ENCODE peak calls at places on chromosomes 1 and 21, in six cellular contexts. H is aorta, M is hepatocyte, X is WERI-Rb-1, T is right cardiac atrium, L is tibial nerve. N is an unnamed sample.

GRCh38 chr1:107965112-107965991 is at the start of gene VAV3:
- DNase-seq in H (peak; percentile 89), M (peak; percentile 85), X (peak; percentile 88), T (peak; percentile 95), L (peak; percentile 44), N (peak; percentile 65)

GRCh38 chr1:208654241-208654640 is 410.1 kb upstream of the PLXNA2 start:
- DNase-seq in H (no peak), M (peak; percentile 29), X (peak; percentile 65), T (no peak), L (no peak), N (no peak)

GRCh38 chr1:116474921-116475849 is 95.6 kb downstream of the CD58 start:
- DNase-seq in H (no peak), M (peak; percentile 84), X (no peak), T (peak; percentile 70), L (no peak), N (no peak)

GRCh38 chr1:88288571-88288970 is 395.5 kb upstream of the PKN2 start:
- DNase-seq in H (no peak), M (no peak), X (no peak), T (no peak), L (no peak), N (no peak)

GRCh38 chr1:224393331-224393730 is 36.7 kb downstream of the CNIH4 start:
- DNase-seq in H (no peak), M (no peak), X (no peak), T (no peak), L (no peak), N (no peak)

GRCh38 chr1:10751160-10751559 is 45.3 kb downstream of the CASZ1 start:
- DNase-seq in H (no peak), M (no peak), X (peak; percentile 46), T (no peak), L (no peak), N (no peak)

GRCh38 chr1:113276507-113276906 is 113.8 kb upstream of the MAGI3 start:
- DNase-seq in H (no peak), M (no peak), X (no peak), T (no peak), L (no peak), N (no peak)

GRCh38 chr1:109201123-109201703 is 12.5 kb upstream of the SARS1 start:
- DNase-seq in H (no peak), M (peak; percentile 78), X (peak; percentile 76), T (peak; percentile 47), L (no peak), N (no peak)

GRCh38 chr1:29875557-29876028 is 639.3 kb downstream of the PTPRU start:
- DNase-seq in H (no peak), M (no peak), X (no peak), T (no peak), L (no peak), N (no peak)

GRCh38 chr1:11765661-11766428 is 3.9 kb downstream of the C1orf167 start:
- DNase-seq in H (peak; percentile 70), M (peak; percentile 3), X (no peak), T (peak; percentile 23), L (no peak), N (no peak)

GRCh38 chr1:119506941-119507340 is at the start of gene HSD3B1:
- DNase-seq in H (no peak), M (no peak), X (no peak), T (no peak), L (no peak), N (no peak)

GRCh38 chr1:226661271-226661670 is 77.8 kb downstream of the ITPKB start:
- DNase-seq in H (peak; percentile 32), M (no peak), X (no peak), T (peak; percentile 20), L (no peak), N (no peak)

GRCh38 chr21:45439901-45440461 is 35.0 kb downstream of the COL18A1 start:
- DNase-seq in H (peak; percentile 75), M (no peak), X (no peak), T (peak; percentile 54), L (no peak), N (no peak)

GRCh38 chr1:6092211-6092610 is 46.5 kb downstream of the KCNAB2 start:
- DNase-seq in H (no peak), M (no peak), X (no peak), T (no peak), L (no peak), N (no peak)

GRCh38 chr1:32014199-32014936 is 700 bp downstream of the KHDRBS1 start:
- DNase-seq in H (peak; percentile 83), M (peak; percentile 71), X (peak; percentile 59), T (peak; percentile 76), L (peak; percentile 34), N (peak; percentile 52)

GRCh38 chr21:45091540-45092322 is 17.4 kb downstream of the ADARB1 start:
- DNase-seq in H (no peak), M (no peak), X (no peak), T (no peak), L (no peak), N (no peak)

DNA sequence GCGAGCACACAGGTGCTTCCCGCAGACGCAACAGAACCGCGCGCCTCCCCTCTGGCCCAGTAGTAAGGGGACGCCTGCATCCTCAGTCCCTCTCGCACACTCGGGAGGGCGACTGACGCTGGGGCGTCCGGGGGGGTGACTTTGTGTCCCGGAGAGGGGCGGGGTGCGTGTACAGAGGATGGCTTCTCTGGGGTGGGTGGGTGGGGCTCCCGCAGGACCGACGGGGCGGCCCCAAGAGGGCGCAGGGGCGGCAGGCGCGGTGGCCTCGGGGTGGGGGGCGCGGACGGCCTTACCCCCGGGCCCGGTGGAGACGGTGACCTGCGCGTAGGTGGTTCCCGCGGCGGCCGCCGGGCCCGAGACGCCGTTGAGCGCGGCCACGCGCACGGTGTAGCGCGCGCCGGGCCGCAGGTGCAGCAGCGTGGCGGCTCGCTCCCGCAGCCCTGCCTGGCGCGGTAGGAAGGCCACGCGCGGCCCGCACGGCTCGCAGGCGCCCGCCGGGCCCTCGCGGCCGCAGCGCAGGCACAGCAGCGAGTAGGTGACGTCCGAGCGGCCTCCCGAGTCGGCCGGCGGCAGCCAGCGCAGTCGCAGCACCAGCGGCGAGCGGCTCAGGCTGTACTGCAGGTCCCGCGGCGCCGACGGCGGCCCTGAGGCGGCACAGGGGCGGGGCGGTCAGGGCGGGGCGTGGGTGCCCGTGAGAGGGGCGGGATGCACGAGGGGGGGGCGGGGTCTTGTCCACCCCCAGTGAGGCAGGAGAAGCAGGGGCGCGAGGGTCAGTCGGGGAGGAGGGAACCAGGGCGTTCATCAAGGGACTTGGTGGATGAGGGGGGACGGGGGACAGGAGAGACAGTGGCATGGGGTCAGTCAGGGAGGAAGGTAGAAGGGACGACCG is 12.1 kb downstream of the EPHA10 start:
- DNase-seq in H (no peak), M (peak; percentile 75), X (peak; percentile 78), T (peak; percentile 56), L (no peak), N (no peak)
- H3K27ac ChIP-seq in H (no peak overlapping the region), M (no peak overlapping the region), X (peak overlapping the region; percentile 54), T (no peak overlapping the region), L (no peak overlapping the region), N (no peak overlapping the region)

GRCh38 chr1:167225920-167226319 is 5.2 kb downstream of the POU2F1 start:
- DNase-seq in H (no peak), M (no peak), X (no peak), T (no peak), L (no peak), N (no peak)
- H3K27ac ChIP-seq in H (no peak overlapping the region), M (no peak overlapping the region), X (no peak overlapping the region), T (no peak overlapping the region), L (no peak overlapping the region), N (no peak overlapping the region)

GRCh38 chr1:216670118-216670870 is 52.9 kb downstream of the ESRRG start:
- DNase-seq in H (no peak), M (peak; percentile 13), X (peak; percentile 90), T (no peak), L (no peak), N (no peak)
- H3K27ac ChIP-seq in H (no peak overlapping the region), M (no peak overlapping the region), X (peak overlapping the region; percentile 84), T (no peak overlapping the region), L (no peak overlapping the region), N (no peak overlapping the region)

DNA sequence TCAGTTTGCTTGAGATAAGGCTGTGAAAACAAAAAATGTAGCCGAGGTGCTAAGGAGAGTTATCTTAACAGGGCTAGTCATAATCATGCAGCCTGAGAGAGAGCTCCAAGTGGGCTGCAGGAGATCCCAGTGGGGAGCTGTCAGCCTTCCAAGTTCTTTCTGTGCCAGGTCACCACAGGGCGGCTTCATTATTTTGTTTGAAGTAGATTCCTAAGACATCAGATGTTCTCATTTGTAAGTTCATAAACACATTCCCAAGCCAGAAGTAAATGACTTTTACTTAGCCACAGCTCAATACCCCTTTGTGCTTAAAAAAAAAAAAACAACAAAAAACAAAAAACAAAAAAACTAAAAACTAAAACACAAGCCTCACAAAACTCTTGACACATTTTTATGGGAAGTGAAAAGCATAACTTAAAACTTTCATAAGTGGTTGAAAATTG is 8.5 kb downstream of the CDC14A start:
- DNase-seq in H (no peak), M (no peak), X (no peak), T (peak; percentile 88), L (peak; percentile 64), N (peak; percentile 21)
- H3K27ac ChIP-seq in H (no peak overlapping the region), M (no peak overlapping the region), X (no peak overlapping the region), T (no peak overlapping the region), L (no peak overlapping the region), N (no peak overlapping the region)